ENCODE peak calls at places on chromosomes 5 and 9, in six cellular contexts. P, B, L, T, Q and R are unnamed samples.

GRCh38 chr9:72980183-72980582 is 27.3 kb upstream of the ALDH1A1 start:
- DNase-seq in B (no peak), Q (no peak), P (no peak), L (no peak), T (no peak), R (no peak)

GRCh38 chr9:94443039-94443722 is 111.7 kb upstream of the PCAT7 start:
- DNase-seq in B (no peak), Q (no peak), T (no peak), L (no peak), P (no peak), R (no peak)

GRCh38 chr9:79129865-79130480 is 441.8 kb upstream of the TLE4 start:
- DNase-seq in B (peak), Q (peak), L (peak), T (no peak), P (no peak), R (peak)

GRCh38 chr5:139820130-139820529 is 24.5 kb downstream of the PSD2 start:
- DNase-seq in T (peak), B (no peak), L (no peak), Q (no peak), P (no peak), R (no peak)

GRCh38 chr9:93064392-93065124 is 6.1 kb downstream of the SUSD3 start:
- DNase-seq in Q (no peak), B (no peak), T (no peak), L (peak), P (no peak), R (no peak)

GRCh38 chr9:112175796-112176315 is 759 bp upstream of the SUSD1 start:
- DNase-seq in T (no peak), L (no peak), Q (no peak), P (no peak), B (no peak), R (no peak)

GRCh38 chr9:86353591-86354047 is 591 bp downstream of the TUT7 start:
- DNase-seq in B (peak), Q (no peak), T (no peak), P (peak), L (peak), R (no peak)

GRCh38 chr9:32502996-32503395 is 23.0 kb downstream of the RIGI start:
- DNase-seq in B (no peak), Q (no peak), T (no peak), P (no peak), L (no peak), R (no peak)

GRCh38 chr5:93611900-93612898 is 29.2 kb downstream of the NR2F1 start:
- DNase-seq in L (no peak), T (no peak), B (no peak), Q (peak), P (no peak), R (peak)

GRCh38 chr9:95349109-95350038 is 31.9 kb upstream of the FANCC start:
- DNase-seq in P (no peak), T (no peak), Q (no peak), B (no peak), L (no peak), R (no peak)

GRCh38 chr9:684950-685340 is 156.6 kb upstream of the DMRT1 start:
- DNase-seq in B (no peak), P (no peak), L (no peak), T (no peak), Q (no peak), R (no peak)

GRCh38 chr9:112002847-112003457 is 106.3 kb downstream of the UGCG start:
- DNase-seq in P (no peak), B (no peak), T (no peak), L (no peak), Q (no peak), R (no peak)

GRCh38 chr9:128607642-128608350 is 48.9 kb downstream of the DYNC2I2 start:
- DNase-seq in B (no peak), L (peak), Q (no peak), P (no peak), T (peak), R (no peak)

GRCh38 chr5:112554089-112554977 is 135.3 kb upstream of the EPB41L4A start:
- DNase-seq in B (no peak), P (no peak), L (no peak), T (no peak), Q (no peak), R (no peak)

GRCh38 chr9:35609001-35609819 is 4.1 kb downstream of the TESK1 start:
- DNase-seq in T (peak), L (no peak), B (no peak), Q (no peak), P (no peak), R (no peak)

GRCh38 chr9:35608221-35608620 is 3.2 kb downstream of the TESK1 start:
- DNase-seq in B (no peak), T (no peak), P (no peak), Q (no peak), L (no peak), R (no peak)

GRCh38 chr9:35609820-35610163 is 4.7 kb downstream of the TESK1 start:
- DNase-seq in L (no peak), B (no peak), Q (no peak), P (no peak), T (no peak), R (no peak)

GRCh38 chr9:35612843-35613242 is 5.4 kb downstream of the CD72 start:
- DNase-seq in Q (no peak), L (no peak), P (no peak), T (no peak), B (no peak), R (no peak)

DNA sequence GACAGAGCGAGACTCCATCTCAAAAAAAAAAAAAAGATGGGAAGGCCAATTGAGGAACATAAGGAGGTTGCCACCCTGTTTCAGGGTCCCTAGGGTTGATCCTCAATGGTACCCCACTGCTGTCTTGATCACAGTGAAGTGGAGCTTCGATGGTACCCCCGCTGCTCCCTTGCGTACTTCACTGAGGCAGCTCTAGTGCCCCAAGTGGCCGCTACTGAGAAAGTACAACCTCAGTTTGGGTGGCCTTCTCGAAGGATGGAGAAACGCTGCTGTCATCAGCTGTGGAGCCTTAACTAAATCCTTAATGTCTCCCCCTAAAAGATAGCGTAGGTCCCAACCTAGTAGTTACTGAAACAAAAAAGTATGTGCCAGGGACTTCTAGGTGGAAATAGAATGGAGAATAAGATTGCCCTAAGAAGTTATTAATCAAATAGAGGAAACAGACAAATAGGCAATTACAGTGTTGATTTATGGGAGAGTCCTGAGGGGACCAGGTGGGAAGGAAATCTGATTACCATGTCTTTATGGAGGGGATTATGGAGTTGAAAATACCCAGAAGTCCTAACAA is 6.3 kb downstream of the TESK1 start:
- DNase-seq in B (peak), L (peak), T (peak), P (no peak), Q (peak), R (no peak)
- TF ChIP-seq CTCF in B (peak), L (peak), T (no peak), P (peak), Q (peak), R (peak)

DNA sequence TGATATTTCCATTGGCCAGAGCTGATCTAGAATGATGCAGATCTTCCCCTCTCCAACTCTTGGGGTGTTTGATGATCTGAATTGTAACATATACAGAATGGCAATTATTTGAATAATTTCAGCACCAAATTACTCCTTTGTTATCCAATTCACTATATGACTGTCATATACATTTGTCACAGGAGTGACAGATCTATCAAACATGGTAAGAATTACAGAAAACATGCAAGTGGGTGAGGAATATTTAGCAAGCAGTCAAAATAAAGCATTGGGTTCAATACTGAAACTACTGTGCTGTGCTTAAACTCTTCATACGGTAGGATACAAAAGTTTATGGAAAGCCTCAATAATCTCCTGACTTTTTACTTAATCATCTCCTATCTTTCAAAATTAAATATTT is 8.8 kb downstream of the MPDZ start:
- DNase-seq in Q (no peak), P (no peak), L (no peak), B (no peak), T (no peak), R (no peak)
- TF ChIP-seq EP300 in Q (no peak), P (no peak), L (no peak), B (no peak), T (no peak), R (no peak)

DNA sequence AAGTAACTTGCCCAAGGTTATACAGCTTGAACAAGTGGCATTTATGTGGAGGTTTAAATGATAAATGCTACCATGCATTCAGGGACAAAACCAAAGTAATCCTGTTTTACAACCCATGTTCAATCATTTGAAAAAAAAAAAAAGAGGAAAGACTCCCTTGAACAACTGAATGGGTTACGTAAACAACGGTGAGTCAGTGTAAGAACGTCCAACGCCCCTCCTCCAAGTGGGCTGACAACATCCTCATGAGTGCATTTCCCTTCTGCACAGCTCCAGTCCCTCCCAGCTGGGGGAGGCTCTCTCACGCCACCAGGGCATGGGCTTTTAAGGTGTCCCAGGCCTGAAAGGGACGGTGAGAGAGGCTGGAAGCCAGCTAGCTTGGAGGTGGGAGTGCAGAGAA is 90.0 kb downstream of the PRRT1B start:
- DNase-seq in Q (no peak), P (peak), T (peak), L (peak), B (peak), R (peak)
- TF ChIP-seq CTCF in Q (no peak), P (no peak), T (no peak), L (peak), B (no peak), R (no peak)

GRCh38 chr5:127183332-127183731 is 107.3 kb upstream of the MEGF10 start:
- DNase-seq in L (no peak), P (no peak), T (no peak), B (no peak), Q (no peak), R (no peak)
- TF ChIP-seq EP300 in L (no peak), P (no peak), T (no peak), B (no peak), Q (no peak), R (no peak)

DNA sequence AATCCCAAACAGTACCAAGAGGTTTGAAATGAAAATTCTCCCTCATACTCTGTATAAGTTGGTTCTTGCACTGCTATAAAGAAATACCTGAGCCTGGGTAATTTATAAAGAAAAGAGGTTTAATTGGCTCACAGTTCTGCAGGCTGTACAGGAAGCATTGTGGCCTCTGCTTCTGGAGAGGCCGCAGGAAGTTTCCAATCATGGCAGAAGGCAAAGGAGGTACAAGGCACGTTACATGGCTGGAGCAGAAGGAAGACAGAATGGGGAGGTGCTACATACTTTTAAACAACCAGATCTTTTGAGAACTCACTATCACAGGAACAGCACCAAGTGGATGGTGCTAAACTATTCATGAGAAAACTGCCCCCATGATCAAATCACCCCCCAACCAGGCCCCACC is 25.6 kb upstream of the ERBIN start:
- DNase-seq in B (no peak), T (no peak), Q (no peak), P (no peak), L (no peak), R (no peak)
- TF ChIP-seq CTCF in B (no peak), T (no peak), Q (no peak), P (no peak), L (no peak), R (no peak)

DNA sequence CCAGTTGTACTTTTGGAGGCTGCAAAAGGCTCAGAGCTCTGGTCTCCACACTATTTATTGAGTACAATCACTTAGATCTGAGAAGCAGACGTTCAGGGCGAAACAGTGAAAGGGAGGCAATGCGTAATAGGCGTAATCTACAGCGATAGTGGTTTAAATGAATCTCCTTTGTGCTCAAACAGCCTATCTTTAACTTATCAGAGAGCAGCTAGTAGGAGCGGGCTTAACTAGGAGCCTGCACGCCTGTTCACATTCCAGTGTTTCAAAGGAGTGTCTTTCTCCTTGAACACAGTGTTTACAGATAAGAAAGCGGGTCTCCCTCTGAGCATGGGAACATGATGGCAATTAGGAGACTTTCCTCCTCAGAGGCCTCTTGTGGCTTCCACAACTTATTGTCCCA is 49.4 kb downstream of the AP3B1 start:
- DNase-seq in T (no peak), L (peak), Q (no peak), B (no peak), P (no peak), R (no peak)
- TF ChIP-seq EP300 in T (no peak), L (no peak), Q (no peak), B (no peak), P (no peak), R (no peak)

DNA sequence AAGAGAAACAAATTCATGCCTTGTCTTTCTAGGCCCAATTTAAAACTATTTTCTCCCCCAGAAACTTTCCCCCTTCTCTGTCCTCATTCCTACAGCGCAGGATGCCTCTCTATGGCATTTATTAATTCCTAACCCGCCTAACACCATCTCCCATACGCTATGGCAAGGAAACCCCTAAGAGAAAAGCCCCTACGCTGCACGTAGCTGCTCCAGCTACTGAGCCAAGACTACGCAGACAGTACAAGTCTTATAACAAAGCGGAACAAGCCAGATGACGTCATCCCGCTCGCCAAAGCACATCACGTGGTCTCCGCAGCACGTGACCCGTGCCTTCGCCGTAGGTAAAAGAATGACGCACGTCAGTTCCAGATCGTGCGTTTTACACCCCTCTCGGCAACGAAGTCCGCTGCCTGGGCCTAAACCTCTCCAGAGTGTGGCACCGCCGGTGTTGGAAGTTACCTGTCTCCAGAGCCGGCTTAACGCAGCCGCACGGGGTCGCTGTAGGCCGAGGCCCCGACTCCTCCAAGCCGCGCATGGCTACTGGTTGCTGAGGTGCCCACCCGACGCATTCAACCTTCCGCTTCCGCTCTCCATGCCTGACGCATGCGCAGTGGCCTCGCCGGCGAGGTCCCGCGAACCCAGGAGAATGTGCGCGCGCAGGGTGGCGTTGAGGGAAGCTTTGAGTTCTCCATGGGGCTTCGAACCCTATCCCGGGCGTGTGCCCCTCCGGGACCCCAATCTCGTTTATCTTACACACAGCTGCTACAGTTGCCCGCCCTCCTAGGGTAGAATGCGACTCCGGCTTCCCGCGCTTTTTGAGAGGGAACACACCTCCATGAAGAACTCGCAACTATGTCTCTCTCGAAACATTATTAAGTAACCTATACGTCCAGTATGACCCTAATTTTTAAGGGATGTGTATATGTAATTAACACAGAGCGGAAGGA is at the start of gene TRMO:
- DNase-seq in P (peak), B (peak), Q (peak), L (peak), T (peak), R (peak)
- TF ChIP-seq CTCF in P (peak), B (peak), Q (peak), L (peak), T (peak), R (peak)

GRCh38 chr5:131647078-131647769 is 12.2 kb upstream of the RAPGEF6 start:
- DNase-seq in T (no peak), P (no peak), B (no peak), L (no peak), Q (no peak), R (no peak)

GRCh38 chr5:131654309-131654708 is 19.3 kb upstream of the RAPGEF6 start:
- DNase-seq in T (no peak), Q (no peak), L (no peak), P (no peak), B (no peak), R (no peak)

GRCh38 chr5:131644822-131645221 is 9.8 kb upstream of the RAPGEF6 start:
- DNase-seq in L (no peak), P (no peak), T (no peak), B (no peak), Q (no peak), R (no peak)

GRCh38 chr5:131649160-131649559 is 14.1 kb upstream of the RAPGEF6 start:
- DNase-seq in P (no peak), L (no peak), Q (no peak), B (no peak), T (no peak), R (no peak)
- TF ChIP-seq EP300 in P (no peak), L (no peak), Q (no peak), B (no peak), T (no peak), R (no peak)

GRCh38 chr5:149452665-149453617 is 73.8 kb upstream of the IL17B start:
- DNase-seq in T (peak), L (no peak), Q (no peak), P (no peak), B (no peak), R (peak)
- TF ChIP-seq CTCF in T (no peak), L (peak), Q (no peak), P (no peak), B (no peak), R (no peak)